ENCODE peak calls at places on chromosome 20, in six cellular contexts. One of them, this sample, is unnamed.

GRCh38 chr20:6651561-6651960 is 115.9 kb upstream of the BMP2 start:
- DNase-seq in mucosa of descending colon: no peak
- DNase-seq in CD8-positive, alpha-beta memory T cell: no peak
- DNase-seq in neural progenitor cell: no peak
- DNase-seq in H7: no peak
- DNase-seq in stomach: no peak
- DNase-seq in this sample: no peak

GRCh38 chr20:60177080-60177479 is 218.9 kb downstream of the CDH26 start:
- DNase-seq in mucosa of descending colon: no peak
- DNase-seq in H7: no peak
- DNase-seq in CD8-positive, alpha-beta memory T cell: no peak
- DNase-seq in stomach: no peak
- DNase-seq in neural progenitor cell: no peak
- DNase-seq in this sample: no peak

GRCh38 chr20:32458061-32458836 is 100.1 kb downstream of the ASXL1 start:
- DNase-seq in H7: peak; percentile 86
- DNase-seq in neural progenitor cell: no peak
- DNase-seq in stomach: no peak
- DNase-seq in mucosa of descending colon: no peak
- DNase-seq in CD8-positive, alpha-beta memory T cell: no peak
- DNase-seq in this sample: no peak

GRCh38 chr20:23228912-23229311 is 121.7 kb upstream of the NXT1 start:
- DNase-seq in H7: no peak
- DNase-seq in CD8-positive, alpha-beta memory T cell: no peak
- DNase-seq in mucosa of descending colon: no peak
- DNase-seq in neural progenitor cell: no peak
- DNase-seq in stomach: no peak
- DNase-seq in this sample: no peak

GRCh38 chr20:38665094-38665493 is 59.2 kb upstream of the SLC32A1 start:
- DNase-seq in mucosa of descending colon: no peak
- DNase-seq in stomach: no peak
- DNase-seq in H7: no peak
- DNase-seq in CD8-positive, alpha-beta memory T cell: no peak
- DNase-seq in neural progenitor cell: no peak
- DNase-seq in this sample: no peak

GRCh38 chr20:59248031-59248684 is 52.3 kb upstream of the EDN3 start:
- DNase-seq in H7: no peak
- DNase-seq in neural progenitor cell: no peak
- DNase-seq in stomach: no peak
- DNase-seq in CD8-positive, alpha-beta memory T cell: no peak
- DNase-seq in mucosa of descending colon: no peak
- DNase-seq in this sample: no peak

GRCh38 chr20:61253264-61253639 is 1.2 kb downstream of the CDH4 start:
- DNase-seq in CD8-positive, alpha-beta memory T cell: no peak
- DNase-seq in mucosa of descending colon: no peak
- DNase-seq in stomach: no peak
- DNase-seq in H7: peak; percentile 92
- DNase-seq in neural progenitor cell: peak; percentile 84
- DNase-seq in this sample: no peak

GRCh38 chr20:51042657-51043247 is 19.8 kb upstream of the KCNG1 start:
- DNase-seq in stomach: no peak
- DNase-seq in H7: peak; percentile 77
- DNase-seq in neural progenitor cell: peak; percentile 53
- DNase-seq in CD8-positive, alpha-beta memory T cell: no peak
- DNase-seq in mucosa of descending colon: no peak
- DNase-seq in this sample: no peak

GRCh38 chr20:41865938-41866337 is 247.8 kb upstream of the CHD6 start:
- DNase-seq in H7: no peak
- DNase-seq in mucosa of descending colon: no peak
- DNase-seq in neural progenitor cell: no peak
- DNase-seq in stomach: no peak
- DNase-seq in CD8-positive, alpha-beta memory T cell: no peak
- DNase-seq in this sample: no peak

GRCh38 chr20:50642288-50642803 is 49.0 kb downstream of the RIPOR3 start:
- DNase-seq in mucosa of descending colon: no peak
- DNase-seq in CD8-positive, alpha-beta memory T cell: no peak
- DNase-seq in H7: peak; percentile 86
- DNase-seq in neural progenitor cell: peak; percentile 64
- DNase-seq in stomach: no peak
- DNase-seq in this sample: no peak

GRCh38 chr20:14055127-14055742 is 59.9 kb downstream of the MACROD2 start:
- DNase-seq in neural progenitor cell: peak; percentile 79
- DNase-seq in H7: peak; percentile 15
- DNase-seq in stomach: no peak
- DNase-seq in CD8-positive, alpha-beta memory T cell: no peak
- DNase-seq in mucosa of descending colon: peak; percentile 51
- DNase-seq in this sample: peak; percentile 55

GRCh38 chr20:63618291-63618980 is 8.5 kb downstream of the GMEB2 start:
- DNase-seq in stomach: no peak
- DNase-seq in CD8-positive, alpha-beta memory T cell: no peak
- DNase-seq in H7: no peak
- DNase-seq in neural progenitor cell: no peak
- DNase-seq in mucosa of descending colon: no peak
- DNase-seq in this sample: no peak

GRCh38 chr20:24160563-24161355 is 172.2 kb upstream of the GGTLC1 start:
- DNase-seq in stomach: peak; percentile 63
- DNase-seq in mucosa of descending colon: peak; percentile 65
- DNase-seq in CD8-positive, alpha-beta memory T cell: no peak
- DNase-seq in neural progenitor cell: peak; percentile 69
- DNase-seq in H7: peak; percentile 75
- DNase-seq in this sample: peak; percentile 31

GRCh38 chr20:11267131-11267761 is 593.4 kb upstream of the JAG1 start:
- DNase-seq in CD8-positive, alpha-beta memory T cell: no peak
- DNase-seq in mucosa of descending colon: peak; percentile 15
- DNase-seq in neural progenitor cell: peak; percentile 28
- DNase-seq in H7: peak; percentile 58
- DNase-seq in stomach: no peak
- DNase-seq in this sample: no peak

GRCh38 chr20:33353013-33353402 is 48.3 kb downstream of the CDK5RAP1 start:
- DNase-seq in CD8-positive, alpha-beta memory T cell: no peak
- DNase-seq in H7: no peak
- DNase-seq in mucosa of descending colon: no peak
- DNase-seq in stomach: no peak
- DNase-seq in neural progenitor cell: no peak
- DNase-seq in this sample: no peak

GRCh38 chr20:1462001-1462400 is 4.6 kb downstream of the NSFL1C start:
- DNase-seq in mucosa of descending colon: no peak
- DNase-seq in CD8-positive, alpha-beta memory T cell: no peak
- DNase-seq in neural progenitor cell: no peak
- DNase-seq in H7: no peak
- DNase-seq in stomach: no peak
- DNase-seq in this sample: no peak

GRCh38 chr20:1465470-1466210 is 1.0 kb downstream of the NSFL1C start:
- DNase-seq in H7: no peak
- DNase-seq in neural progenitor cell: no peak
- DNase-seq in mucosa of descending colon: no peak
- DNase-seq in CD8-positive, alpha-beta memory T cell: no peak
- DNase-seq in stomach: no peak
- DNase-seq in this sample: no peak

GRCh38 chr20:1462834-1463233 is 3.8 kb downstream of the NSFL1C start:
- DNase-seq in neural progenitor cell: no peak
- DNase-seq in mucosa of descending colon: no peak
- DNase-seq in CD8-positive, alpha-beta memory T cell: no peak
- DNase-seq in H7: no peak
- DNase-seq in stomach: no peak
- DNase-seq in this sample: no peak

GRCh38 chr20:1466211-1467081 is at the start of gene NSFL1C:
- DNase-seq in mucosa of descending colon: peak; percentile 96
- DNase-seq in CD8-positive, alpha-beta memory T cell: peak; percentile 95
- DNase-seq in H7: peak; percentile 98
- DNase-seq in neural progenitor cell: peak; percentile 98
- DNase-seq in stomach: peak; percentile 98
- DNase-seq in this sample: peak; percentile 76

GRCh38 chr20:1463971-1464570 is 2.6 kb downstream of the NSFL1C start:
- DNase-seq in stomach: no peak
- DNase-seq in neural progenitor cell: no peak
- DNase-seq in mucosa of descending colon: no peak
- DNase-seq in H7: no peak
- DNase-seq in CD8-positive, alpha-beta memory T cell: no peak
- DNase-seq in this sample: no peak
- H3K4me3 ChIP-seq in stomach: peak overlapping the region; percentile 8
- H3K4me3 ChIP-seq in neural progenitor cell: no peak overlapping the region
- H3K4me3 ChIP-seq in mucosa of descending colon: no peak overlapping the region
- H3K4me3 ChIP-seq in H7: no peak overlapping the region
- H3K4me3 ChIP-seq in CD8-positive, alpha-beta memory T cell: no peak overlapping the region
- H3K4me3 ChIP-seq in this sample: no peak overlapping the region

GRCh38 chr20:461254-462198 is 807 bp downstream of the TBC1D20 start:
- DNase-seq in stomach: peak; percentile 51
- DNase-seq in mucosa of descending colon: peak; percentile 56
- DNase-seq in H7: peak; percentile 88
- DNase-seq in CD8-positive, alpha-beta memory T cell: no peak
- DNase-seq in neural progenitor cell: peak; percentile 76
- DNase-seq in this sample: no peak

GRCh38 chr20:460707-461106 is 1.6 kb downstream of the TBC1D20 start:
- DNase-seq in stomach: no peak
- DNase-seq in CD8-positive, alpha-beta memory T cell: no peak
- DNase-seq in neural progenitor cell: no peak
- DNase-seq in H7: no peak
- DNase-seq in mucosa of descending colon: peak; percentile 19
- DNase-seq in this sample: no peak

GRCh38 chr20:458766-459165 is 3.6 kb downstream of the TBC1D20 start:
- DNase-seq in H7: no peak
- DNase-seq in mucosa of descending colon: no peak
- DNase-seq in neural progenitor cell: no peak
- DNase-seq in CD8-positive, alpha-beta memory T cell: no peak
- DNase-seq in stomach: no peak
- DNase-seq in this sample: no peak

GRCh38 chr20:462199-462991 is at the start of gene TBC1D20:
- DNase-seq in mucosa of descending colon: peak; percentile 85
- DNase-seq in CD8-positive, alpha-beta memory T cell: peak; percentile 79
- DNase-seq in neural progenitor cell: peak; percentile 96
- DNase-seq in H7: peak; percentile 96
- DNase-seq in stomach: peak; percentile 88
- DNase-seq in this sample: peak; percentile 46

GRCh38 chr20:460180-460579 is 2.2 kb downstream of the TBC1D20 start:
- DNase-seq in stomach: no peak
- DNase-seq in neural progenitor cell: no peak
- DNase-seq in mucosa of descending colon: no peak
- DNase-seq in CD8-positive, alpha-beta memory T cell: no peak
- DNase-seq in H7: no peak
- DNase-seq in this sample: no peak
- H3K4me3 ChIP-seq in stomach: peak overlapping the region; percentile 88
- H3K4me3 ChIP-seq in neural progenitor cell: peak overlapping the region; percentile 79
- H3K4me3 ChIP-seq in mucosa of descending colon: no peak overlapping the region
- H3K4me3 ChIP-seq in CD8-positive, alpha-beta memory T cell: no peak overlapping the region
- H3K4me3 ChIP-seq in H7: no peak overlapping the region
- H3K4me3 ChIP-seq in this sample: no peak overlapping the region

DNA sequence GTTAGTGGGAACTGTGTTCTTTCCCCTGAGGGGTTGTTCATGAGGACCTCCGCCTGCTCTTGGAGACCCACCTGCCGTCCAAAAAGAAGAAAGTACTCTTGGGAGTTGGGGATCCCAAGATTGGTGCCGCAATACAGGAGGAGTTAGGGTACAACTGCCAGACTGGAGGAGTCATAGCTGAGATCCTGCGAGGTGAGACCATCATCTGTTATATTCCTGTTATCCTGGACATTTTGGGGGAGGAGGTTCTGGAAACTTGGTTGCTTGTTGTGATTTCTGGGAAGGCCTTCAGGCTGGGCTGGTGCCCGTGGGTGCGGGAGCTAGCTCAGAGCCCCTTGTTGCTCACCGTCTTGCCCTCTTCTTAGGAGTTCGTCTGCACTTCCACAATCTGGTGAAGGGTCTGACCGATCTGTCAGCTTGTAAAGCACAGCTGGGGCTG is 2.0 kb downstream of the NOP56 start:
- DNase-seq in H7: no peak
- DNase-seq in neural progenitor cell: no peak
- DNase-seq in mucosa of descending colon: no peak
- DNase-seq in CD8-positive, alpha-beta memory T cell: no peak
- DNase-seq in stomach: no peak
- DNase-seq in this sample: no peak
- H3K4me3 ChIP-seq in H7: peak overlapping the region; percentile 99
- H3K4me3 ChIP-seq in neural progenitor cell: peak overlapping the region; percentile 83
- H3K4me3 ChIP-seq in mucosa of descending colon: no peak overlapping the region
- H3K4me3 ChIP-seq in CD8-positive, alpha-beta memory T cell: no peak overlapping the region
- H3K4me3 ChIP-seq in stomach: peak overlapping the region; percentile 100
- H3K4me3 ChIP-seq in this sample: peak overlapping the region; percentile 89

GRCh38 chr20:48736636-48737035 is 91.2 kb downstream of the PREX1 start:
- DNase-seq in stomach: no peak
- DNase-seq in CD8-positive, alpha-beta memory T cell: no peak
- DNase-seq in mucosa of descending colon: no peak
- DNase-seq in H7: no peak
- DNase-seq in neural progenitor cell: no peak
- DNase-seq in this sample: no peak

GRCh38 chr20:48734104-48734749 is 93.6 kb downstream of the PREX1 start:
- DNase-seq in CD8-positive, alpha-beta memory T cell: no peak
- DNase-seq in H7: no peak
- DNase-seq in stomach: no peak
- DNase-seq in neural progenitor cell: no peak
- DNase-seq in mucosa of descending colon: no peak
- DNase-seq in this sample: no peak

GRCh38 chr20:48736231-48736630 is 91.6 kb downstream of the PREX1 start:
- DNase-seq in mucosa of descending colon: no peak
- DNase-seq in H7: no peak
- DNase-seq in stomach: no peak
- DNase-seq in neural progenitor cell: no peak
- DNase-seq in CD8-positive, alpha-beta memory T cell: no peak
- DNase-seq in this sample: no peak

GRCh38 chr20:48733296-48733790 is 94.5 kb downstream of the PREX1 start:
- DNase-seq in stomach: no peak
- DNase-seq in mucosa of descending colon: no peak
- DNase-seq in CD8-positive, alpha-beta memory T cell: no peak
- DNase-seq in neural progenitor cell: no peak
- DNase-seq in H7: peak; percentile 54
- DNase-seq in this sample: no peak

GRCh38 chr20:48735112-48735511 is 92.7 kb downstream of the PREX1 start:
- DNase-seq in stomach: no peak
- DNase-seq in mucosa of descending colon: no peak
- DNase-seq in H7: no peak
- DNase-seq in neural progenitor cell: no peak
- DNase-seq in CD8-positive, alpha-beta memory T cell: no peak
- DNase-seq in this sample: no peak
- H3K4me3 ChIP-seq in stomach: no peak overlapping the region
- H3K4me3 ChIP-seq in mucosa of descending colon: no peak overlapping the region
- H3K4me3 ChIP-seq in H7: no peak overlapping the region
- H3K4me3 ChIP-seq in neural progenitor cell: no peak overlapping the region
- H3K4me3 ChIP-seq in CD8-positive, alpha-beta memory T cell: no peak overlapping the region
- H3K4me3 ChIP-seq in this sample: no peak overlapping the region

GRCh38 chr20:53865905-53866786 is 204.2 kb downstream of the BCAS1 start:
- DNase-seq in CD8-positive, alpha-beta memory T cell: no peak
- DNase-seq in stomach: peak; percentile 60
- DNase-seq in neural progenitor cell: peak; percentile 76
- DNase-seq in H7: no peak
- DNase-seq in mucosa of descending colon: peak; percentile 53
- DNase-seq in this sample: peak; percentile 91
- H3K4me3 ChIP-seq in CD8-positive, alpha-beta memory T cell: peak overlapping the region; percentile 46
- H3K4me3 ChIP-seq in stomach: no peak overlapping the region
- H3K4me3 ChIP-seq in neural progenitor cell: peak overlapping the region; percentile 12
- H3K4me3 ChIP-seq in H7: no peak overlapping the region
- H3K4me3 ChIP-seq in mucosa of descending colon: no peak overlapping the region
- H3K4me3 ChIP-seq in this sample: peak overlapping the region; percentile 33

GRCh38 chr20:16865406-16865805 is 117.2 kb downstream of the OTOR start:
- DNase-seq in mucosa of descending colon: no peak
- DNase-seq in stomach: no peak
- DNase-seq in H7: no peak
- DNase-seq in CD8-positive, alpha-beta memory T cell: no peak
- DNase-seq in neural progenitor cell: no peak
- DNase-seq in this sample: no peak
- H3K4me3 ChIP-seq in mucosa of descending colon: no peak overlapping the region
- H3K4me3 ChIP-seq in stomach: no peak overlapping the region
- H3K4me3 ChIP-seq in H7: no peak overlapping the region
- H3K4me3 ChIP-seq in CD8-positive, alpha-beta memory T cell: no peak overlapping the region
- H3K4me3 ChIP-seq in neural progenitor cell: no peak overlapping the region
- H3K4me3 ChIP-seq in this sample: no peak overlapping the region

This sample was measured in LNCaP clone FGC.